ENCODE peak calls at places on chromosome 21, in ten cellular contexts. E is memory B cell; H is occipital lobe; J is activated naive CD4-positive, alpha-beta T cell treated with anti-CD3 and anti-CD28 coated beads, Interleukin-2, amount 10 ng/mL, durations not matched to agents 7 days and 5 days; V is retinal pigment epithelial cell; Q is stimulated activated naive CD8-positive, alpha-beta T cell treated with anti-CD3 and anti-CD28 coated beads, Interleukin-15, Interleukin-2, amounts not matched to agents 100 U/mL and 50 U/mL, for 24 hours; F is COR-L47; G is HT1080; U is endothelial cell of umbilical vein; T is CD4-positive, alpha-beta T cell. D is an unnamed sample.

GRCh38 chr21:30227633-30228404 is 11.9 kb upstream of the CLDN8 start:
- DNase-seq in E (no peak), H (no peak), J (no peak), V (peak; percentile 29), Q (no peak), F (no peak), G (peak; percentile 94), U (no peak), T (no peak), D (no peak)

GRCh38 chr21:31660134-31660565 is 657 bp downstream of the SOD1 start:
- DNase-seq in E (peak; percentile 26), H (no peak), J (peak; percentile 60), V (no peak), Q (no peak), F (peak; percentile 26), G (peak; percentile 8), U (peak; percentile 30), T (peak; percentile 14), D (no peak)

GRCh38 chr21:18499761-18500376 is 96.3 kb upstream of the TMPRSS15 start:
- DNase-seq in E (peak; percentile 19), H (no peak), J (peak; percentile 45), V (no peak), Q (peak; percentile 48), F (peak; percentile 62), G (no peak), U (peak; percentile 35), T (no peak), D (peak; percentile 32)

GRCh38 chr21:38349111-38349746 is 92.4 kb downstream of the KCNJ15 start:
- DNase-seq in E (no peak), H (no peak), J (no peak), V (no peak), Q (no peak), F (peak; percentile 8), G (no peak), U (peak; percentile 36), T (no peak), D (peak; percentile 17)

GRCh38 chr21:28489197-28489596 is 503.5 kb downstream of the LTN1 start:
- DNase-seq in E (no peak), H (peak; percentile 16), J (no peak), V (no peak), Q (no peak), F (no peak), G (no peak), U (no peak), T (no peak), D (no peak)

GRCh38 chr21:45308211-45309068 is 20.7 kb upstream of the POFUT2 start:
- DNase-seq in E (no peak), H (no peak), J (no peak), V (no peak), Q (no peak), F (no peak), G (no peak), U (no peak), T (no peak), D (peak; percentile 64)

GRCh38 chr21:26115346-26115745 is 55.2 kb downstream of the APP start:
- DNase-seq in E (no peak), H (no peak), J (no peak), V (no peak), Q (no peak), F (peak; percentile 97), G (peak; percentile 20), U (peak; percentile 73), T (no peak), D (peak; percentile 87)

GRCh38 chr21:34795152-34796141 is 126.7 kb downstream of the CLIC6 start:
- DNase-seq in E (no peak), H (no peak), J (no peak), V (no peak), Q (no peak), F (no peak), G (no peak), U (peak; percentile 10), T (no peak), D (peak; percentile 46)

GRCh38 chr21:44551290-44552015 is at the start of gene KRTAP10-2:
- DNase-seq in E (no peak), H (no peak), J (no peak), V (no peak), Q (no peak), F (peak; percentile 92), G (no peak), U (no peak), T (no peak), D (no peak)

GRCh38 chr21:34835526-34835925 is 166.7 kb downstream of the CLIC6 start:
- DNase-seq in E (no peak), H (no peak), J (no peak), V (no peak), Q (no peak), F (no peak), G (no peak), U (no peak), T (no peak), D (no peak)

GRCh38 chr21:42669069-42669468 is 15.6 kb downstream of the PDE9A start:
- DNase-seq in E (no peak), H (no peak), J (no peak), V (no peak), Q (no peak), F (no peak), G (no peak), U (no peak), T (no peak), D (no peak)

GRCh38 chr21:29232601-29233541 is 65.9 kb upstream of the BACH1 start:
- DNase-seq in E (no peak), H (no peak), J (no peak), V (peak; percentile 66), Q (no peak), F (no peak), G (peak; percentile 72), U (peak; percentile 60), T (no peak), D (peak; percentile 38)

GRCh38 chr21:33951276-33952178 is 35.9 kb upstream of the ATP5PO start:
- DNase-seq in E (no peak), H (no peak), J (no peak), V (no peak), Q (no peak), F (no peak), G (no peak), U (no peak), T (no peak), D (no peak)

GRCh38 chr21:40120944-40121575 is 253.8 kb downstream of the PCP4 start:
- DNase-seq in E (no peak), H (no peak), J (no peak), V (peak; percentile 2), Q (no peak), F (peak; percentile 44), G (no peak), U (no peak), T (no peak), D (peak; percentile 12)

GRCh38 chr21:41943468-41944250 is 10.2 kb downstream of the C2CD2 start:
- DNase-seq in E (no peak), H (peak; percentile 14), J (no peak), V (no peak), Q (no peak), F (no peak), G (no peak), U (no peak), T (no peak), D (no peak)

GRCh38 chr21:41966341-41966833 is 12.6 kb upstream of the C2CD2 start:
- DNase-seq in E (no peak), H (no peak), J (no peak), V (no peak), Q (no peak), F (no peak), G (peak; percentile 28), U (no peak), T (no peak), D (no peak)

GRCh38 chr21:28421716-28422480 is 570.8 kb downstream of the LTN1 start:
- DNase-seq in E (no peak), H (no peak), J (no peak), V (no peak), Q (no peak), F (no peak), G (no peak), U (no peak), T (no peak), D (no peak)

GRCh38 chr21:44065428-44065827 is 41.8 kb upstream of the PWP2 start:
- DNase-seq in E (no peak), H (no peak), J (peak; percentile 77), V (no peak), Q (peak; percentile 71), F (no peak), G (peak; percentile 25), U (no peak), T (peak; percentile 75), D (no peak)

GRCh38 chr21:36175771-36176565 is 19.3 kb downstream of the DOP1B start:
- DNase-seq in E (no peak), H (no peak), J (no peak), V (no peak), Q (no peak), F (no peak), G (no peak), U (no peak), T (no peak), D (no peak)

GRCh38 chr21:42829417-42829816 is 49.9 kb downstream of the WDR4 start:
- DNase-seq in E (no peak), H (no peak), J (no peak), V (no peak), Q (no peak), F (no peak), G (no peak), U (no peak), T (no peak), D (no peak)

GRCh38 chr21:31509108-31510017 is 150.1 kb upstream of the SOD1 start:
- DNase-seq in E (no peak), H (peak; percentile 66), J (peak; percentile 89), V (no peak), Q (peak; percentile 86), F (peak; percentile 74), G (peak; percentile 49), U (no peak), T (peak; percentile 45), D (no peak)

GRCh38 chr21:46345861-46346260 is 21.9 kb downstream of the PCNT start:
- DNase-seq in E (no peak), H (no peak), J (no peak), V (no peak), Q (no peak), F (no peak), G (no peak), U (no peak), T (no peak), D (no peak)

GRCh38 chr21:45941338-45941710 is 40.2 kb upstream of the COL6A1 start:
- DNase-seq in E (no peak), H (no peak), J (no peak), V (no peak), Q (no peak), F (no peak), G (no peak), U (no peak), T (no peak), D (no peak)

GRCh38 chr21:46056450-46056903 is 41.4 kb upstream of the COL6A2 start:
- DNase-seq in E (no peak), H (no peak), J (no peak), V (no peak), Q (peak; percentile 67), F (no peak), G (no peak), U (no peak), T (no peak), D (no peak)

GRCh38 chr21:26849428-26850115 is 4.4 kb upstream of the ADAMTS1 start:
- DNase-seq in E (no peak), H (no peak), J (no peak), V (no peak), Q (no peak), F (peak; percentile 54), G (peak; percentile 15), U (peak; percentile 55), T (no peak), D (peak; percentile 70)

GRCh38 chr21:45004481-45005263 is 64.8 kb downstream of the SLX9 start:
- DNase-seq in E (no peak), H (no peak), J (no peak), V (no peak), Q (peak; percentile 53), F (no peak), G (peak; percentile 88), U (peak; percentile 42), T (no peak), D (no peak)

GRCh38 chr21:38492002-38492401 is 6.3 kb downstream of the ERG start:
- DNase-seq in E (no peak), H (no peak), J (no peak), V (no peak), Q (no peak), F (no peak), G (no peak), U (peak; percentile 80), T (no peak), D (peak; percentile 35)

GRCh38 chr21:25092441-25093011 is 514.8 kb downstream of the MRPL39 start:
- DNase-seq in E (no peak), H (no peak), J (no peak), V (no peak), Q (no peak), F (no peak), G (no peak), U (no peak), T (no peak), D (no peak)

D was measured in lung microvascular endothelial cell.